ENCODE peak calls at places on chromosomes 13 and 19, in four cellular contexts. J is GDM1, R is testis, H is aorta. M is an unnamed sample.

GRCh38 chr13:99467764-99468163 is 33.5 kb upstream of the TM9SF2 start:
- DNase-seq in J (no peak), R (no peak), H (no peak), M (no peak)

GRCh38 chr19:48637948-48638830 is 1.0 kb upstream of the DBP start:
- DNase-seq in J (peak), R (peak), H (peak), M (no peak)

GRCh38 chr19:45498411-45499195 is at the start of gene PPM1N:
- DNase-seq in J (no peak), R (no peak), H (no peak), M (no peak)

GRCh38 chr13:111115841-111116500 is 861 bp downstream of the ARHGEF7 start:
- DNase-seq in J (no peak), R (peak), H (peak), M (no peak)

GRCh38 chr13:88764103-88764502 is 1092.9 kb downstream of the SLITRK5 start:
- DNase-seq in J (no peak), R (no peak), H (no peak), M (no peak)

GRCh38 chr13:48431987-48432615 is 19.2 kb upstream of the LPAR6 start:
- DNase-seq in J (no peak), R (no peak), H (no peak), M (no peak)

GRCh38 chr19:56217039-56217949 is 15.2 kb downstream of the ZSCAN5C start:
- DNase-seq in J (no peak), R (peak), H (peak), M (peak)

GRCh38 chr13:40776681-40777165 is 5.7 kb upstream of the MRPS31 start:
- DNase-seq in J (peak), R (no peak), H (no peak), M (no peak)

GRCh38 chr13:112671359-112671758 is 18.5 kb upstream of the ATP11A start:
- DNase-seq in J (no peak), R (no peak), H (no peak), M (no peak)

GRCh38 chr13:31069808-31070544 is 91.7 kb downstream of the HSPH1 start:
- DNase-seq in J (no peak), R (no peak), H (no peak), M (no peak)

GRCh38 chr13:34522818-34523217 is 419.3 kb upstream of the NBEA start:
- DNase-seq in J (no peak), R (no peak), H (no peak), M (no peak)

GRCh38 chr13:76741624-76742023 is 144.6 kb downstream of the KCTD12 start:
- DNase-seq in J (no peak), R (no peak), H (no peak), M (peak)

GRCh38 chr13:79736356-79736755 is 255.4 kb downstream of the NDFIP2 start:
- DNase-seq in J (no peak), R (no peak), H (no peak), M (no peak)

GRCh38 chr13:93398167-93398566 is 171.6 kb downstream of the GPC6 start:
- DNase-seq in J (no peak), R (no peak), H (no peak), M (no peak)

GRCh38 chr13:111981446-111982165 is 85.3 kb upstream of the SOX1 start:
- DNase-seq in J (no peak), R (no peak), H (no peak), M (no peak)

GRCh38 chr13:73428137-73428536 is 369.3 kb downstream of the KLF5 start:
- DNase-seq in J (no peak), R (no peak), H (no peak), M (peak)

GRCh38 chr13:48571121-48571901 is 38.4 kb upstream of the RCBTB2 start:
- DNase-seq in J (no peak), R (peak), H (no peak), M (no peak)

GRCh38 chr13:40503026-40503425 is 163.4 kb downstream of the FOXO1 start:
- DNase-seq in J (no peak), R (no peak), H (no peak), M (no peak)

GRCh38 chr19:11578342-11579142 is 1.1 kb upstream of the ACP5 start:
- DNase-seq in J (no peak), R (peak), H (peak), M (no peak)

GRCh38 chr13:48144413-48145035 is 49.6 kb upstream of the MED4 start:
- DNase-seq in J (peak), R (peak), H (peak), M (no peak)

GRCh38 chr19:39347332-39348227 is 5.4 kb downstream of the SAMD4B start:
- DNase-seq in J (no peak), R (no peak), H (peak), M (no peak)

GRCh38 chr19:2261438-2262172 is 5.4 kb upstream of the JSRP1 start:
- DNase-seq in J (peak), R (no peak), H (no peak), M (no peak)

GRCh38 chr19:1503089-1503924 is 9.5 kb downstream of the ADAMTSL5 start:
- DNase-seq in J (peak), R (peak), H (no peak), M (no peak)

GRCh38 chr19:36528194-36528920 is at the start of gene ZNF260:
- DNase-seq in J (peak), R (peak), H (peak), M (peak)